ENCODE peak calls at places on chromosomes 12 and 14, in four cellular contexts. One of them, this sample, is unnamed.

GRCh38 chr12:47052274-47052673 is 27.1 kb upstream of the PCED1B start:
- DNase-seq in K562: no peak
- DNase-seq in H1: no peak
- DNase-seq in GM12878: no peak
- DNase-seq in this sample: no peak

GRCh38 chr12:3152013-3152412 is 74.8 kb downstream of the TSPAN9 start:
- DNase-seq in K562: no peak
- DNase-seq in H1: no peak
- DNase-seq in GM12878: no peak
- DNase-seq in this sample: no peak

GRCh38 chr12:108597559-108598471 is at the start of gene TMEM119:
- DNase-seq in K562: peak
- DNase-seq in H1: no peak
- DNase-seq in GM12878: no peak
- DNase-seq in this sample: no peak

GRCh38 chr12:20778969-20779368 is 31.5 kb upstream of the SLCO1B3 start:
- DNase-seq in K562: no peak
- DNase-seq in H1: no peak
- DNase-seq in GM12878: no peak
- DNase-seq in this sample: no peak

GRCh38 chr12:62466018-62466595 is 519 bp upstream of the MON2 start:
- DNase-seq in K562: peak
- DNase-seq in H1: no peak
- DNase-seq in GM12878: no peak
- DNase-seq in this sample: peak

GRCh38 chr12:6062427-6063378 is 61.8 kb downstream of the VWF start:
- DNase-seq in K562: peak
- DNase-seq in H1: no peak
- DNase-seq in GM12878: no peak
- DNase-seq in this sample: peak

GRCh38 chr12:91406920-91407341 is 224.3 kb upstream of the DCN start:
- DNase-seq in K562: no peak
- DNase-seq in H1: no peak
- DNase-seq in GM12878: peak
- DNase-seq in this sample: no peak

GRCh38 chr12:113392988-113393579 is 10.6 kb downstream of the SDS start:
- DNase-seq in K562: peak
- DNase-seq in H1: peak
- DNase-seq in GM12878: peak
- DNase-seq in this sample: peak

GRCh38 chr12:1634590-1635191 is 5.7 kb downstream of the WNT5B start:
- DNase-seq in K562: peak
- DNase-seq in H1: peak
- DNase-seq in GM12878: no peak
- DNase-seq in this sample: peak

GRCh38 chr14:75626857-75627256 is 33.8 kb downstream of the ERG28 start:
- DNase-seq in K562: no peak
- DNase-seq in H1: no peak
- DNase-seq in GM12878: no peak
- DNase-seq in this sample: no peak

GRCh38 chr12:94245984-94246383 is 97.6 kb downstream of the PLXNC1 start:
- DNase-seq in K562: no peak
- DNase-seq in H1: no peak
- DNase-seq in GM12878: no peak
- DNase-seq in this sample: no peak

GRCh38 chr12:38930994-38931393 is 25.6 kb upstream of the CPNE8 start:
- DNase-seq in K562: no peak
- DNase-seq in H1: no peak
- DNase-seq in GM12878: no peak
- DNase-seq in this sample: peak

GRCh38 chr12:19739195-19739776 is 300.0 kb downstream of the AEBP2 start:
- DNase-seq in K562: peak
- DNase-seq in H1: no peak
- DNase-seq in GM12878: peak
- DNase-seq in this sample: peak

GRCh38 chr12:14836336-14837210 is 6.8 kb downstream of the ART4 start:
- DNase-seq in K562: no peak
- DNase-seq in H1: no peak
- DNase-seq in GM12878: no peak
- DNase-seq in this sample: peak

GRCh38 chr14:24351517-24351916 is 11.7 kb upstream of the RIPK3 start:
- DNase-seq in K562: no peak
- DNase-seq in H1: no peak
- DNase-seq in GM12878: no peak
- DNase-seq in this sample: no peak

GRCh38 chr14:95609398-95609990 is 74.6 kb downstream of the GLRX5 start:
- DNase-seq in K562: peak
- DNase-seq in H1: no peak
- DNase-seq in GM12878: no peak
- DNase-seq in this sample: peak

GRCh38 chr14:31988237-31988636 is 88.9 kb upstream of the ARHGAP5 start:
- DNase-seq in K562: no peak
- DNase-seq in H1: no peak
- DNase-seq in GM12878: no peak
- DNase-seq in this sample: peak

GRCh38 chr12:102067574-102068258 is 5.9 kb upstream of the WASHC3 start:
- DNase-seq in K562: no peak
- DNase-seq in H1: no peak
- DNase-seq in GM12878: no peak
- DNase-seq in this sample: no peak

GRCh38 chr14:52349731-52350130 is 35.6 kb downstream of the PTGER2 start:
- DNase-seq in K562: no peak
- DNase-seq in H1: no peak
- DNase-seq in GM12878: no peak
- DNase-seq in this sample: no peak

GRCh38 chr14:52179151-52179790 is 88.2 kb upstream of the PTGDR start:
- DNase-seq in K562: no peak
- DNase-seq in H1: no peak
- DNase-seq in GM12878: no peak
- DNase-seq in this sample: no peak

GRCh38 chr12:86265329-86265695 is 9.1 kb upstream of the MGAT4C start:
- DNase-seq in K562: no peak
- DNase-seq in H1: no peak
- DNase-seq in GM12878: no peak
- DNase-seq in this sample: no peak

GRCh38 chr14:104101651-104102281 is 16.3 kb downstream of the ASPG start:
- DNase-seq in K562: no peak
- DNase-seq in H1: no peak
- DNase-seq in GM12878: no peak
- DNase-seq in this sample: no peak

GRCh38 chr12:96401061-96401871 is 1.0 kb upstream of the CDK17 start:
- DNase-seq in K562: peak
- DNase-seq in H1: no peak
- DNase-seq in GM12878: peak
- DNase-seq in this sample: peak

GRCh38 chr14:103194256-103195045 is 71.2 kb downstream of the TNFAIP2 start:
- DNase-seq in K562: no peak
- DNase-seq in H1: no peak
- DNase-seq in GM12878: no peak
- DNase-seq in this sample: peak

GRCh38 chr14:53151867-53152626 is 1.1 kb downstream of the DDHD1 start:
- DNase-seq in K562: peak
- DNase-seq in H1: no peak
- DNase-seq in GM12878: no peak
- DNase-seq in this sample: peak

GRCh38 chr14:98949031-98949430 is 323.0 kb downstream of the BCL11B start:
- DNase-seq in K562: no peak
- DNase-seq in H1: no peak
- DNase-seq in GM12878: no peak
- DNase-seq in this sample: no peak

GRCh38 chr14:88599761-88600439 is 37.1 kb downstream of the ZC3H14 start:
- DNase-seq in K562: no peak
- DNase-seq in H1: no peak
- DNase-seq in GM12878: peak
- DNase-seq in this sample: no peak

GRCh38 chr14:78022059-78022458 is 148.1 kb upstream of the NRXN3 start:
- DNase-seq in K562: peak
- DNase-seq in H1: peak
- DNase-seq in GM12878: peak
- DNase-seq in this sample: peak

GRCh38 chr12:130347588-130347987 is 9.9 kb downstream of the PIWIL1 start:
- DNase-seq in K562: no peak
- DNase-seq in H1: no peak
- DNase-seq in GM12878: no peak
- DNase-seq in this sample: no peak

GRCh38 chr12:52524241-52524897 is 4.2 kb upstream of the KRT5 start:
- DNase-seq in K562: no peak
- DNase-seq in H1: no peak
- DNase-seq in GM12878: no peak
- DNase-seq in this sample: no peak

GRCh38 chr12:52524898-52525591 is 4.9 kb upstream of the KRT5 start:
- DNase-seq in K562: no peak
- DNase-seq in H1: no peak
- DNase-seq in GM12878: no peak
- DNase-seq in this sample: no peak

GRCh38 chr12:52522346-52523011 is 2.3 kb upstream of the KRT5 start:
- DNase-seq in K562: no peak
- DNase-seq in H1: no peak
- DNase-seq in GM12878: no peak
- DNase-seq in this sample: no peak

GRCh38 chr12:52525661-52526499 is 5.7 kb upstream of the KRT5 start:
- DNase-seq in K562: no peak
- DNase-seq in H1: no peak
- DNase-seq in GM12878: no peak
- DNase-seq in this sample: no peak

GRCh38 chr12:52523825-52524224 is 3.6 kb upstream of the KRT5 start:
- DNase-seq in K562: no peak
- DNase-seq in H1: no peak
- DNase-seq in GM12878: no peak
- DNase-seq in this sample: no peak
- TF ChIP-seq HDAC6 in K562: no peak
- TF ChIP-seq HDAC6 in H1: no peak
- TF ChIP-seq HDAC6 in GM12878: no peak
- TF ChIP-seq HDAC6 in this sample: no peak

GRCh38 chr14:81129242-81129641 is 91.5 kb downstream of the GTF2A1 start:
- DNase-seq in K562: no peak
- DNase-seq in H1: no peak
- DNase-seq in GM12878: no peak
- DNase-seq in this sample: no peak
- TF ChIP-seq HDAC6 in K562: no peak
- TF ChIP-seq HDAC6 in H1: no peak
- TF ChIP-seq HDAC6 in GM12878: no peak
- TF ChIP-seq HDAC6 in this sample: no peak

DNA sequence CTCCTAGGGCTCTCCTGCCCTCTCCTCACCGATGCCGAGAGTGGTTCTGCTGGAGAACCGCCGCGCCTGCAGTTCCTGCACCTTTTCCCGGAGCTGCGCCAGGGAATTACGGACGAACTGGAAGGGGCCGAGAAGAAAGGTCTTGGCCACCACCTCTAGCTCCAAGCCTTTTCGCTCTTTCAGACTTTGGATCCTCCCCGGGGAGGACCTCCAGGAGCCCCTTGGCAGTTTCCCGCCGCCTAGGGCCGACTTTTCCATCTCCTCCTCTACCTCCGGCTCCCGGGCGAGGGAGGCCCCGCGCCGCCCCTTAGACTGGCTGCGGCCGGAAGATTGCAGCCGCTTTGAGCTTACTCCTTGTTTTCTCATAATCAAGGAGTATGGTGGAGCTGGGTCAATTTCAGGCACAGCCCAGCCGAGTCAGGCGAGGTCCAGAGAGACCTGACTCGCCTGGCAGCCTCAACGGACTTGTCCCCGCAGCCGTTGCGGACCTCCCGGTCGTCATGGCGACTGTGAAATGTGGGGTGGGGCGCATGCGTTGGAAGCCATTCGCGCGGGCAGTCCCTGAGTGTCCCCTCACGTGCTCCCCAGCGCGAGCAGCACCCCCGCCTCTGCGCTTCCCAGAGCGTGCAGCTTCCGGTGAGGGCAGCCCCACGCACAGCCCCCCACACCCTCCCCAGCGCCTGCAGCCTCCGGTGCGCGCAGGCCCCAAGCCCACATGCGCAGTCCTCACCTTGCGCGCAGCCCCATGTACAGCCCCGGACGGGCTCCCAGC is at the start of gene DPY19L2:
- DNase-seq in K562: no peak
- DNase-seq in H1: no peak
- DNase-seq in GM12878: no peak
- DNase-seq in this sample: peak
- TF ChIP-seq HDAC6 in K562: no peak
- TF ChIP-seq HDAC6 in H1: no peak
- TF ChIP-seq HDAC6 in GM12878: no peak
- TF ChIP-seq HDAC6 in this sample: no peak

DNA sequence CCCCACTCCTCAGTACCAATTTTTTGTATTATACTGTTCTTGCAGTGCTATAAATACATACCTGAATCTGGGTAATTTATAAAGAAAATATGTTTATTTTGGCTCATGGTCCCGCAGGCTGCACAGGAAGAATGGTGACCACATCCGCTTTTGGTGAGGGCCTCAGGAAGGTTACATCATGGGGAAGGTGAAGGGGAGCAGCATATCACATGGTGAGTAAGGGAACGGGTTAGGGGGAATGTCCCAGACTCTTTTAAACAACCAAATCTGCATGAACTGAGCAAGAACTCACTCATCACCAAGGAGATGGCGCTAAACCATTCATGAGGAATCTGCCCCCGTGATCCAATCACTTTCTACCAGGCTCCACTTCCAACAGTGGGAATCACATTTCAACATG is 40.0 kb downstream of the OSBPL8 start:
- DNase-seq in K562: no peak
- DNase-seq in H1: no peak
- DNase-seq in GM12878: no peak
- DNase-seq in this sample: no peak
- TF ChIP-seq HDAC6 in K562: no peak
- TF ChIP-seq HDAC6 in H1: no peak
- TF ChIP-seq HDAC6 in GM12878: no peak
- TF ChIP-seq HDAC6 in this sample: no peak